ENCODE peak calls at places on chromosomes 16 and 17, in seven cellular contexts. One of them, this sample, is unnamed.
A peak's percentile ranks its signal among the peaks of the same experiment; 100 is the strongest.

GRCh38 chr16:75758215-75758614 is 31.9 kb upstream of the CPHXL start:
- DNase-seq in uterus: no peak
- DNase-seq in fibroblast of mammary gland: peak; percentile 78
- DNase-seq in GM12865: peak; percentile 20
- DNase-seq in psoas muscle: no peak
- DNase-seq in neural crest cell: no peak
- DNase-seq in astrocyte of the cerebellum: peak; percentile 88
- DNase-seq in this sample: no peak

GRCh38 chr16:81716478-81717210 is 62.4 kb upstream of the PLCG2 start:
- DNase-seq in neural crest cell: no peak
- DNase-seq in fibroblast of mammary gland: no peak
- DNase-seq in psoas muscle: no peak
- DNase-seq in astrocyte of the cerebellum: no peak
- DNase-seq in GM12865: peak; percentile 91
- DNase-seq in uterus: no peak
- DNase-seq in this sample: no peak

GRCh38 chr16:55487048-55487803 is 8.2 kb downstream of the MMP2 start:
- DNase-seq in fibroblast of mammary gland: peak; percentile 100
- DNase-seq in astrocyte of the cerebellum: no peak
- DNase-seq in GM12865: no peak
- DNase-seq in psoas muscle: peak; percentile 66
- DNase-seq in neural crest cell: no peak
- DNase-seq in uterus: peak; percentile 90
- DNase-seq in this sample: no peak

GRCh38 chr16:82972520-82972919 is 345.8 kb downstream of the CDH13 start:
- DNase-seq in uterus: no peak
- DNase-seq in neural crest cell: no peak
- DNase-seq in astrocyte of the cerebellum: no peak
- DNase-seq in GM12865: no peak
- DNase-seq in fibroblast of mammary gland: no peak
- DNase-seq in psoas muscle: no peak
- DNase-seq in this sample: no peak

GRCh38 chr17:72602517-72603345 is 481.9 kb downstream of the SOX9 start:
- DNase-seq in GM12865: peak; percentile 32
- DNase-seq in astrocyte of the cerebellum: no peak
- DNase-seq in neural crest cell: no peak
- DNase-seq in psoas muscle: no peak
- DNase-seq in uterus: no peak
- DNase-seq in fibroblast of mammary gland: peak; percentile 76
- DNase-seq in this sample: no peak

GRCh38 chr17:70857351-70857750 is 688.0 kb downstream of the KCNJ2 start:
- DNase-seq in fibroblast of mammary gland: no peak
- DNase-seq in astrocyte of the cerebellum: no peak
- DNase-seq in GM12865: no peak
- DNase-seq in psoas muscle: no peak
- DNase-seq in uterus: no peak
- DNase-seq in neural crest cell: no peak
- DNase-seq in this sample: no peak

GRCh38 chr16:67475051-67475450 is 5.9 kb downstream of the ATP6V0D1 start:
- DNase-seq in fibroblast of mammary gland: no peak
- DNase-seq in astrocyte of the cerebellum: no peak
- DNase-seq in neural crest cell: no peak
- DNase-seq in GM12865: no peak
- DNase-seq in psoas muscle: no peak
- DNase-seq in uterus: no peak
- DNase-seq in this sample: no peak

GRCh38 chr17:2053380-2054261 is 1.3 kb upstream of the HIC1 start:
- DNase-seq in GM12865: peak; percentile 81
- DNase-seq in uterus: peak; percentile 88
- DNase-seq in astrocyte of the cerebellum: no peak
- DNase-seq in fibroblast of mammary gland: peak; percentile 76
- DNase-seq in psoas muscle: peak; percentile 83
- DNase-seq in neural crest cell: peak; percentile 51
- DNase-seq in this sample: no peak

GRCh38 chr16:53905028-53905427 is 201.1 kb downstream of the FTO start:
- DNase-seq in GM12865: no peak
- DNase-seq in fibroblast of mammary gland: no peak
- DNase-seq in psoas muscle: no peak
- DNase-seq in uterus: no peak
- DNase-seq in astrocyte of the cerebellum: no peak
- DNase-seq in neural crest cell: no peak
- DNase-seq in this sample: no peak

GRCh38 chr17:37676115-37676925 is 33.1 kb upstream of the DDX52 start:
- DNase-seq in uterus: no peak
- DNase-seq in fibroblast of mammary gland: peak; percentile 25
- DNase-seq in astrocyte of the cerebellum: no peak
- DNase-seq in psoas muscle: no peak
- DNase-seq in GM12865: no peak
- DNase-seq in neural crest cell: no peak
- DNase-seq in this sample: no peak

GRCh38 chr17:50273654-50274040 is 619 bp upstream of the TMEM92 start:
- DNase-seq in psoas muscle: no peak
- DNase-seq in uterus: peak; percentile 25
- DNase-seq in neural crest cell: no peak
- DNase-seq in fibroblast of mammary gland: no peak
- DNase-seq in astrocyte of the cerebellum: no peak
- DNase-seq in GM12865: no peak
- DNase-seq in this sample: no peak

GRCh38 chr17:50276588-50277356 is 2.5 kb downstream of the TMEM92 start:
- DNase-seq in uterus: no peak
- DNase-seq in astrocyte of the cerebellum: no peak
- DNase-seq in psoas muscle: no peak
- DNase-seq in fibroblast of mammary gland: no peak
- DNase-seq in GM12865: no peak
- DNase-seq in neural crest cell: no peak
- DNase-seq in this sample: no peak

GRCh38 chr17:50275279-50275678 is 1.0 kb downstream of the TMEM92 start:
- DNase-seq in neural crest cell: no peak
- DNase-seq in GM12865: no peak
- DNase-seq in fibroblast of mammary gland: no peak
- DNase-seq in uterus: no peak
- DNase-seq in astrocyte of the cerebellum: no peak
- DNase-seq in psoas muscle: no peak
- DNase-seq in this sample: no peak

GRCh38 chr17:50274142-50274944 is at the start of gene TMEM92:
- DNase-seq in astrocyte of the cerebellum: no peak
- DNase-seq in psoas muscle: no peak
- DNase-seq in fibroblast of mammary gland: peak; percentile 17
- DNase-seq in GM12865: no peak
- DNase-seq in uterus: peak; percentile 65
- DNase-seq in neural crest cell: no peak
- DNase-seq in this sample: peak; percentile 53

DNA sequence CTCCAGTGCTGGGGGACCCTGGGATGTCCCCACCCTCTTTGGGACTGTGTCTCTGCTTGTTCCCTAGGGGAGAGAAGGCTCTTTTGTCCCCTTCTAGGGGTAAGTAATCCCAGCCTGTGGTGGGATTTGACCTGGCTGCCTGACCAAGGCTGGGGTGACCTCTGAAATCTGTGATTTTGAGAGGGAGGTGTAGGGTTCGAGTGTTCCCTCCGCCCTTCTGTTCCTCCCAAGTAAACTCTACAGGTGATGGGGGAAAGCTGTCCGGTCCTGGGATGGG is 617 bp downstream of the TMEM92 start:
- DNase-seq in uterus: no peak
- DNase-seq in psoas muscle: no peak
- DNase-seq in GM12865: no peak
- DNase-seq in fibroblast of mammary gland: no peak
- DNase-seq in neural crest cell: no peak
- DNase-seq in astrocyte of the cerebellum: no peak
- DNase-seq in this sample: no peak
- TF ChIP-seq CTCF in uterus: no peak
- TF ChIP-seq CTCF in psoas muscle: no peak
- TF ChIP-seq CTCF in GM12865: no peak
- TF ChIP-seq CTCF in fibroblast of mammary gland: no peak
- TF ChIP-seq CTCF in neural crest cell: no peak
- TF ChIP-seq CTCF in astrocyte of the cerebellum: no peak
- TF ChIP-seq CTCF in this sample: no peak

DNA sequence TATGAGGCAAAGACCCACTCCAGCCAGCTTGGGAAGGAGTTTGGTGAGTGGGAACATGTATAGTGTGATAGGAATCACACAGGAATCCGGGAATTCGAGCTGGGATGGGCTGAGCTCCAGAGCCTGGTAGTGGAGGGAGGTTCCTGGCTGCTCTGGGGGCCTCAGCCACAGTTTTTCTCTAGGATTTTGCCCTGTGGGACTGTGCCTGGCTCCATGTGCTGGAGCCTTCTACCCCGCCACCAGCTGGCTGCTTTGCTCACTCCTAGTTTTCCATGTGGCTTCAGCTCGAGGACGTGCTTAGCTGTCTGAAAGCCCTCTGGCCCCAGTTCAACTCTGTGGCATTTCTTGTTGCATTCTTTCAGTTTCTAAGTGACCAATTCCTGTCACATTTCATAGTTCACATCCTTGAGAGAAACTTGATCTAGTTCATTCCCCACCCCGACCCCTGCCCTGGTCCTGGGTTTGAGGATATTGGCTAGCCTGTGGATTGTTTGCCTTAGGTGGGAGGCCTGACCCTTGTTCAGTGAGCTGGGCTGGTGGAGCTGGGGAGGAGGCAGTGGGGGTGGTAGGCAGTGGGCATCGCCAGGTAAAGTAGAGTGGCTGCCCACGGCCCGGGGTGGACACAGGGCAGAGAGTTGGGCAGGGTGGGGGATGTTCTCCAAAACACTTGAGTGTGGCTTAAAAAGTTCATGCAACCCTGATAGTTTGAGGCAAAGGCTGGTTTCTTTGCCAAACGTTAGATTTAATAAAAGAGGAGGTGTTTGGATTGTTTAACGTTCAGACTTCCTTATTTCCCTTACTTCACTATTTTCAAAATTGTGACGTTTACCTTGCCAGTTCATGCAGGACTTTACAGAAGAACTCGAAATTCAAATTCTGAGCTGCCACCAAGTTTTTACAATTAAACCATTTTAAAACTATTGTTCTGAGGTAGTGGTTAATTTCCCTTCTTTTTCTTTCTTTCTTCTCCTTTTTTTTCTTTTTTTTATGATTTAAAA is 5.2 kb downstream of the SEC14L1 start:
- DNase-seq in astrocyte of the cerebellum: peak; percentile 74
- DNase-seq in GM12865: peak; percentile 91
- DNase-seq in psoas muscle: peak; percentile 69
- DNase-seq in neural crest cell: no peak
- DNase-seq in fibroblast of mammary gland: peak; percentile 71
- DNase-seq in uterus: no peak
- DNase-seq in this sample: no peak
- TF ChIP-seq CTCF in astrocyte of the cerebellum: peak; percentile 37
- TF ChIP-seq CTCF in GM12865: no peak
- TF ChIP-seq CTCF in psoas muscle: peak; percentile 14
- TF ChIP-seq CTCF in neural crest cell: no peak
- TF ChIP-seq CTCF in fibroblast of mammary gland: peak; percentile 23
- TF ChIP-seq CTCF in uterus: no peak
- TF ChIP-seq CTCF in this sample: no peak

GRCh38 chr16:72835041-72835440 is 212.9 kb downstream of the ZFHX3 start:
- DNase-seq in fibroblast of mammary gland: no peak
- DNase-seq in psoas muscle: no peak
- DNase-seq in neural crest cell: no peak
- DNase-seq in uterus: no peak
- DNase-seq in GM12865: no peak
- DNase-seq in astrocyte of the cerebellum: no peak
- DNase-seq in this sample: no peak

GRCh38 chr16:72836181-72836580 is 211.7 kb downstream of the ZFHX3 start:
- DNase-seq in fibroblast of mammary gland: no peak
- DNase-seq in psoas muscle: no peak
- DNase-seq in astrocyte of the cerebellum: no peak
- DNase-seq in uterus: no peak
- DNase-seq in GM12865: no peak
- DNase-seq in neural crest cell: no peak
- DNase-seq in this sample: no peak

GRCh38 chr16:72837846-72838661 is 209.9 kb downstream of the ZFHX3 start:
- DNase-seq in fibroblast of mammary gland: no peak
- DNase-seq in uterus: no peak
- DNase-seq in astrocyte of the cerebellum: peak; percentile 53
- DNase-seq in neural crest cell: no peak
- DNase-seq in GM12865: no peak
- DNase-seq in psoas muscle: no peak
- DNase-seq in this sample: no peak

GRCh38 chr16:72838999-72839398 is 208.9 kb downstream of the ZFHX3 start:
- DNase-seq in psoas muscle: no peak
- DNase-seq in GM12865: no peak
- DNase-seq in fibroblast of mammary gland: no peak
- DNase-seq in uterus: no peak
- DNase-seq in neural crest cell: no peak
- DNase-seq in astrocyte of the cerebellum: no peak
- DNase-seq in this sample: no peak

DNA sequence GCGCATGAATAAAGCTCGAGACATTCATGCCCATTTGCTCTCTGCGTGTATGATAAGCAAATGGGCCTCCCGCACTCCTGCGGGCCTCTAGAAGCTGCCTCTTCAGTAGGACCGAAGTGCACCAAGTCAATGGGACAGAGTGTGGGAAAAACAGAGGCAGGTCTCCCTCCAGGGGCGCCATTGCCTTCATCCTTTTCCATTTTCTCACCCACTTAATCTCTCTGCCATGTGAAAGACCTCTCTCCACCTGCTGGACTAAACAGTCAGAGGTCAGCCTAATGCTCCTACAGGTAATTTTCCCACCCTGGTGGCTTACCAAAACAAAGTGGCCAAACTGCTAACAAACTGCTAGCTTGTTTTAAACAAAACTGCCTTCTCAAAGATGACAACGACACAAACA is 210.9 kb downstream of the ZFHX3 start:
- DNase-seq in uterus: no peak
- DNase-seq in fibroblast of mammary gland: no peak
- DNase-seq in psoas muscle: no peak
- DNase-seq in neural crest cell: no peak
- DNase-seq in GM12865: no peak
- DNase-seq in astrocyte of the cerebellum: no peak
- DNase-seq in this sample: no peak
- TF ChIP-seq CTCF in uterus: no peak
- TF ChIP-seq CTCF in fibroblast of mammary gland: no peak
- TF ChIP-seq CTCF in psoas muscle: no peak
- TF ChIP-seq CTCF in neural crest cell: no peak
- TF ChIP-seq CTCF in GM12865: peak; percentile 10
- TF ChIP-seq CTCF in astrocyte of the cerebellum: peak; percentile 9
- TF ChIP-seq CTCF in this sample: peak; percentile 36

GRCh38 chr17:30920683-30921543 is 832 bp upstream of the ADAP2 start:
- DNase-seq in GM12865: no peak
- DNase-seq in neural crest cell: no peak
- DNase-seq in astrocyte of the cerebellum: no peak
- DNase-seq in psoas muscle: no peak
- DNase-seq in uterus: no peak
- DNase-seq in fibroblast of mammary gland: no peak
- DNase-seq in this sample: no peak
- TF ChIP-seq CTCF in GM12865: no peak
- TF ChIP-seq CTCF in neural crest cell: no peak
- TF ChIP-seq CTCF in astrocyte of the cerebellum: no peak
- TF ChIP-seq CTCF in psoas muscle: no peak
- TF ChIP-seq CTCF in uterus: no peak
- TF ChIP-seq CTCF in fibroblast of mammary gland: no peak
- TF ChIP-seq CTCF in this sample: no peak

This sample was measured in progenitor cell of endocrine pancreas.